ENCODE peak calls at places on chromosomes 5 and 9, in eight cellular contexts. F is lung; E is NCI-H2171; Z is spleen; T is GDM1; Y is NCI-H524; V is stimulated activated CD8-positive, alpha-beta memory T cell treated with anti-CD3 and anti-CD28 coated beads, Interleukin-12 subunit alpha, Interleukin-12 subunit beta, amount 100 ng/mL, for 1 hour; O is T-helper 2 cell. N is an unnamed sample.

GRCh38 chr5:140282266-140282665 is 20.6 kb downstream of the PFDN1 start:
- DNase-seq in F (no peak), E (no peak), Z (no peak), T (no peak), Y (no peak), V (no peak), O (no peak), N (no peak)

GRCh38 chr5:100779669-100780375 is 123.3 kb downstream of the ST8SIA4 start:
- DNase-seq in F (peak), E (no peak), Z (no peak), T (no peak), Y (no peak), V (no peak), O (no peak), N (no peak)

GRCh38 chr9:94643746-94644145 is 4.4 kb upstream of the FBP1 start:
- DNase-seq in F (no peak), E (no peak), Z (no peak), T (no peak), Y (no peak), V (no peak), O (no peak), N (no peak)

GRCh38 chr9:34437006-34437925 is 21.1 kb downstream of the FAM219A start:
- DNase-seq in F (peak), E (peak), Z (no peak), T (peak), Y (peak), V (peak), O (no peak), N (no peak)

GRCh38 chr5:66209350-66209749 is 65.2 kb downstream of the SREK1 start:
- DNase-seq in F (no peak), E (no peak), Z (no peak), T (no peak), Y (no peak), V (no peak), O (no peak), N (no peak)

GRCh38 chr9:125890793-125891192 is 143.6 kb downstream of the PBX3 start:
- DNase-seq in F (no peak), E (no peak), Z (no peak), T (no peak), Y (no peak), V (no peak), O (no peak), N (no peak)

GRCh38 chr5:57986746-57987145 is 473.1 kb downstream of the PLK2 start:
- DNase-seq in F (no peak), E (no peak), Z (no peak), T (no peak), Y (no peak), V (no peak), O (no peak), N (no peak)

GRCh38 chr5:80620206-80620605 is 34.2 kb upstream of the MSH3 start:
- DNase-seq in F (no peak), E (no peak), Z (no peak), T (no peak), Y (no peak), V (no peak), O (no peak), N (no peak)

GRCh38 chr5:131193106-131193505 is 22.4 kb downstream of the LYRM7 start:
- DNase-seq in F (no peak), E (no peak), Z (no peak), T (no peak), Y (no peak), V (no peak), O (no peak), N (no peak)

GRCh38 chr5:137921931-137922330 is 32.7 kb downstream of the PKD2L2 start:
- DNase-seq in F (no peak), E (no peak), Z (no peak), T (no peak), Y (no peak), V (no peak), O (no peak), N (no peak)

GRCh38 chr9:22157271-22157670 is 148.2 kb upstream of the CDKN2B start:
- DNase-seq in F (no peak), E (no peak), Z (no peak), T (no peak), Y (no peak), V (no peak), O (no peak), N (no peak)

N was measured in ovary.